ENCODE peak calls at places on chromosomes 3 and 15, in ten cellular contexts. I is AG09319, N is GM23248, J is Right ventricle myocardium superior, Q is type B pancreatic cell, P is GM12865, M is kidney epithelial cell, V is suprapubic skin, E is tibial nerve, S is EL. Y is an unnamed sample.

GRCh38 chr3:188061133-188061532 is 92.8 kb upstream of the LPP start:
- DNase-seq in I (no peak), N (peak), J (no peak), Q (no peak), P (peak), M (no peak), V (peak), E (no peak), S (peak), Y (peak)

GRCh38 chr3:78741066-78741645 is 1026.6 kb downstream of the ROBO1 start:
- DNase-seq in I (no peak), N (no peak), J (no peak), Q (no peak), P (no peak), M (no peak), V (no peak), E (no peak), S (no peak), Y (no peak)

GRCh38 chr3:100260081-100260684 is 609 bp upstream of the TBC1D23 start:
- DNase-seq in I (no peak), N (peak), J (peak), Q (no peak), P (peak), M (no peak), V (peak), E (no peak), S (peak), Y (peak)

GRCh38 chr3:37017683-37018082 is 24.4 kb downstream of the MLH1 start:
- DNase-seq in I (no peak), N (no peak), J (no peak), Q (no peak), P (no peak), M (no peak), V (no peak), E (no peak), S (no peak), Y (no peak)

GRCh38 chr3:111763101-111763500 is 96.0 kb upstream of the PHLDB2 start:
- DNase-seq in I (no peak), N (peak), J (no peak), Q (no peak), P (no peak), M (no peak), V (no peak), E (no peak), S (no peak), Y (no peak)

GRCh38 chr3:187987919-187988318 is 166.0 kb upstream of the LPP start:
- DNase-seq in I (no peak), N (no peak), J (no peak), Q (no peak), P (no peak), M (no peak), V (no peak), E (no peak), S (no peak), Y (no peak)

GRCh38 chr3:48186993-48187578 is 1.1 kb downstream of the CDC25A start:
- DNase-seq in I (no peak), N (peak), J (no peak), Q (no peak), P (no peak), M (peak), V (no peak), E (no peak), S (peak), Y (no peak)

GRCh38 chr15:30954674-30955073 is 36.8 kb downstream of the MTMR10 start:
- DNase-seq in I (no peak), N (peak), J (no peak), Q (no peak), P (no peak), M (no peak), V (no peak), E (no peak), S (peak), Y (no peak)

GRCh38 chr3:122628567-122628966 is 51.1 kb downstream of the PARP15 start:
- DNase-seq in I (no peak), N (peak), J (no peak), Q (no peak), P (no peak), M (no peak), V (no peak), E (no peak), S (peak), Y (no peak)

GRCh38 chr3:184651945-184652344 is 59.9 kb downstream of the MAGEF1 start:
- DNase-seq in I (no peak), N (no peak), J (no peak), Q (no peak), P (no peak), M (no peak), V (no peak), E (no peak), S (no peak), Y (no peak)

GRCh38 chr15:64209680-64210334 is 47.0 kb upstream of the PPIB start:
- DNase-seq in I (no peak), N (peak), J (no peak), Q (no peak), P (peak), M (no peak), V (no peak), E (no peak), S (peak), Y (peak)

GRCh38 chr3:145124886-145125285 is 1036.1 kb downstream of the PLOD2 start:
- DNase-seq in I (no peak), N (no peak), J (no peak), Q (no peak), P (no peak), M (peak), V (no peak), E (no peak), S (no peak), Y (no peak)

GRCh38 chr15:34460451-34460850 is 22.8 kb upstream of the GOLGA8A start:
- DNase-seq in I (no peak), N (no peak), J (no peak), Q (no peak), P (no peak), M (no peak), V (no peak), E (no peak), S (no peak), Y (no peak)